ENCODE peak calls at places on chromosomes 1 and 21, in ten cellular contexts. R is lower lobe of right lung; B is activated CD4-positive, alpha-beta T cell treated with anti-CD3 and anti-CD28 coated beads, Interleukin-2, amount 50 U/mL, for 1 hour; D is brain microvascular endothelial cell; S is suprapubic skin; N is stimulated activated naive B cell treated with anti-CD40 and anti-IgM and Interleukin-4, amounts not matched to agents 10 μg/mL and 1 μg/mL and 100 μg/mL, for 72 hours; W is fibroblast of lung; U is aorta; H is SJSA1; G is cerebellar nuclear complex. Q is an unnamed sample.

GRCh38 chr1:95451054-95451453 is 217.0 kb downstream of the RWDD3 start:
- DNase-seq in R (no peak), B (no peak), D (no peak), S (no peak), N (no peak), W (no peak), U (no peak), H (no peak), G (no peak), Q (no peak)

GRCh38 chr21:44418108-44418875 is 37.0 kb upstream of the LRRC3 start:
- DNase-seq in R (no peak), B (no peak), D (no peak), S (peak; percentile 70), N (no peak), W (no peak), U (peak; percentile 59), H (no peak), G (no peak), Q (no peak)

GRCh38 chr1:111831153-111831552 is 75.5 kb downstream of the DDX20 start:
- DNase-seq in R (no peak), B (no peak), D (no peak), S (no peak), N (no peak), W (no peak), U (no peak), H (no peak), G (no peak), Q (no peak)

GRCh38 chr1:30008998-30009657 is 714.3 kb downstream of the MATN1 start:
- DNase-seq in R (no peak), B (no peak), D (peak; percentile 4), S (no peak), N (no peak), W (no peak), U (no peak), H (no peak), G (no peak), Q (no peak)

GRCh38 chr1:87959236-87959635 is 630.6 kb downstream of the LMO4 start:
- DNase-seq in R (no peak), B (no peak), D (no peak), S (no peak), N (no peak), W (no peak), U (no peak), H (no peak), G (no peak), Q (no peak)

GRCh38 chr21:27477321-27477720 is 510.4 kb upstream of the ADAMTS5 start:
- DNase-seq in R (no peak), B (no peak), D (no peak), S (no peak), N (no peak), W (peak; percentile 50), U (no peak), H (no peak), G (no peak), Q (no peak)

GRCh38 chr21:16116798-16117197 is 387.0 kb downstream of the USP25 start:
- DNase-seq in R (no peak), B (no peak), D (peak; percentile 35), S (no peak), N (no peak), W (peak; percentile 53), U (no peak), H (no peak), G (no peak), Q (no peak)

GRCh38 chr1:53518775-53519174 is 59.6 kb downstream of the DMRTB1 start:
- DNase-seq in R (no peak), B (no peak), D (no peak), S (no peak), N (no peak), W (no peak), U (no peak), H (no peak), G (no peak), Q (no peak)

GRCh38 chr21:31945576-31945975 is 72.8 kb downstream of the HUNK start:
- DNase-seq in R (no peak), B (no peak), D (no peak), S (no peak), N (no peak), W (peak; percentile 94), U (no peak), H (peak; percentile 25), G (no peak), Q (no peak)

GRCh38 chr1:8456991-8457390 is 139.1 kb downstream of the SLC45A1 start:
- DNase-seq in R (no peak), B (no peak), D (no peak), S (no peak), N (no peak), W (no peak), U (no peak), H (no peak), G (no peak), Q (no peak)

GRCh38 chr1:169974067-169974466 is 80.4 kb upstream of the SCYL3 start:
- DNase-seq in R (no peak), B (no peak), D (no peak), S (no peak), N (no peak), W (no peak), U (no peak), H (no peak), G (no peak), Q (no peak)

GRCh38 chr1:25818569-25818968 is 1.2 kb upstream of the MTFR1L start:
- DNase-seq in R (no peak), B (no peak), D (no peak), S (no peak), N (no peak), W (no peak), U (no peak), H (no peak), G (no peak), Q (no peak)

GRCh38 chr1:113536182-113536780 is 146.0 kb downstream of the MAGI3 start:
- DNase-seq in R (no peak), B (no peak), D (no peak), S (no peak), N (no peak), W (peak; percentile 20), U (no peak), H (peak; percentile 43), G (no peak), Q (no peak)

GRCh38 chr1:169745015-169745861 is 11.4 kb upstream of the SELE start:
- DNase-seq in R (no peak), B (no peak), D (peak; percentile 62), S (no peak), N (no peak), W (no peak), U (no peak), H (peak; percentile 48), G (no peak), Q (no peak)